ENCODE peak calls at places on chromosomes 5 and 9, in five cellular contexts. N is prostate gland, B is ovary, L is HCT116, A is endothelial cell of umbilical vein. W is an unnamed sample. For H3K36me3, the result is how much of the 10 kb centered on the place peaks cover.

GRCh38 chr5:138654281-138654867 is 79.2 kb upstream of the HSPA9 start:
- DNase-seq in N (no peak), B (no peak), L (no peak), A (peak), W (no peak)

GRCh38 chr9:89323257-89323841 is 5.0 kb downstream of the SECISBP2 start:
- DNase-seq in B (no peak), A (no peak), L (no peak), N (no peak), W (no peak)

GRCh38 chr5:81852277-81853004 is 101.5 kb upstream of the SSBP2 start:
- DNase-seq in L (peak), A (peak), N (no peak), B (peak), W (no peak)

GRCh38 chr5:16160706-16161105 is 18.9 kb downstream of the MARCHF11 start:
- DNase-seq in A (peak), L (peak), B (no peak), N (no peak), W (peak)

GRCh38 chr5:121968910-121969607 is 7.3 kb downstream of the SRFBP1 start:
- DNase-seq in L (peak), A (peak), B (no peak), N (no peak), W (no peak)

GRCh38 chr5:29263836-29264235 is 1929.7 kb upstream of the CDH6 start:
- DNase-seq in A (no peak), B (no peak), N (no peak), L (no peak), W (no peak)

GRCh38 chr5:134098690-134099089 is 15.8 kb upstream of the TCF7 start:
- DNase-seq in B (no peak), L (no peak), N (no peak), A (no peak), W (no peak)

GRCh38 chr5:168404366-168404765 is 81.9 kb upstream of the RARS1 start:
- DNase-seq in A (no peak), L (no peak), N (no peak), B (no peak), W (no peak)

GRCh38 chr5:82335807-82336206 is 57.7 kb upstream of the RPS23 start:
- DNase-seq in L (no peak), B (no peak), A (no peak), N (no peak), W (peak)

GRCh38 chr9:86075132-86075807 is 24.1 kb downstream of the GOLM1 start:
- DNase-seq in B (no peak), N (no peak), A (no peak), L (no peak), W (no peak)

GRCh38 chr9:87615547-87616148 is 110.3 kb upstream of the CTSL start:
- DNase-seq in N (no peak), A (no peak), L (no peak), B (no peak), W (no peak)

GRCh38 chr9:89477811-89478583 is 19.9 kb downstream of the SEMA4D start:
- DNase-seq in A (peak), B (peak), N (peak), L (no peak), W (peak)

GRCh38 chr5:139870677-139871076 is 75.1 kb downstream of the PSD2 start:
- DNase-seq in N (no peak), A (no peak), L (no peak), B (no peak), W (no peak)

GRCh38 chr9:78130004-78130403 is 98.4 kb upstream of the GNAQ start:
- DNase-seq in L (peak), N (no peak), B (no peak), A (peak), W (peak)

GRCh38 chr5:65854931-65855330 is 71.4 kb upstream of the ERBIN start:
- DNase-seq in N (no peak), L (no peak), B (no peak), A (no peak), W (no peak)

GRCh38 chr5:127025507-127025906 is 4.9 kb downstream of the MARCHF3 start:
- DNase-seq in A (no peak), N (no peak), L (no peak), B (no peak), W (no peak)

GRCh38 chr5:133203317-133204305 is 151.8 kb downstream of the HSPA4 start:
- DNase-seq in L (no peak), B (no peak), A (no peak), N (no peak), W (no peak)

GRCh38 chr9:13078164-13078563 is 201.3 kb downstream of the MPDZ start:
- DNase-seq in B (no peak), A (no peak), N (no peak), L (no peak), W (no peak)

GRCh38 chr5:2757563-2758311 is 6.3 kb upstream of the IRX2 start:
- DNase-seq in N (no peak), A (no peak), B (no peak), L (no peak), W (no peak)

GRCh38 chr5:74786851-74787250 is 19.8 kb downstream of the NSA2 start:
- DNase-seq in B (no peak), A (no peak), L (no peak), N (no peak), W (no peak)

GRCh38 chr5:156259618-156260017 is 67.3 kb upstream of the SGCD start:
- DNase-seq in A (no peak), N (no peak), B (no peak), L (no peak), W (no peak)

GRCh38 chr5:115432691-115433090 is 111.9 kb downstream of the FEM1C start:
- DNase-seq in N (no peak), A (no peak), B (no peak), L (no peak), W (no peak)

GRCh38 chr5:75523275-75523674 is 11.6 kb downstream of the POLK start:
- DNase-seq in N (no peak), A (no peak), B (no peak), L (no peak), W (no peak)

GRCh38 chr9:128899566-128900322 is 17.8 kb downstream of the LRRC8A start:
- DNase-seq in B (no peak), A (no peak), L (no peak), N (no peak), W (no peak)
- H3K36me3 ChIP-seq in B (under half), A (under half), L (under half), N (under half), W (under half)

GRCh38 chr5:18744990-18745590 is 1110.8 kb downstream of the TAF11L14 start:
- DNase-seq in N (no peak), B (no peak), L (no peak), A (no peak), W (no peak)
- H3K4me3 ChIP-seq in N (peak), B (peak), L (no peak), A (no peak), W (no peak)

GRCh38 chr9:111895996-111896941 is at the start of gene UGCG:
- DNase-seq in A (peak), L (peak), B (peak), N (peak), W (peak)

GRCh38 chr9:111890254-111890791 is 6.3 kb upstream of the UGCG start:
- DNase-seq in N (no peak), L (no peak), B (no peak), A (no peak), W (no peak)

GRCh38 chr9:111886983-111887718 is 9.5 kb upstream of the UGCG start:
- DNase-seq in A (no peak), N (no peak), L (no peak), B (no peak), W (no peak)

GRCh38 chr9:111896942-111897830 is 572 bp downstream of the UGCG start:
- DNase-seq in B (peak), L (no peak), A (peak), N (peak), W (peak)

GRCh38 chr9:111891910-111892499 is 4.6 kb upstream of the UGCG start:
- DNase-seq in B (no peak), N (peak), A (no peak), L (peak), W (no peak)
- TF ChIP-seq POLR2A in B (no peak), N (no peak), A (no peak), L (no peak), W (no peak)

GRCh38 chr5:171891595-171891994 is 106.0 kb downstream of the SMIM23 start:
- DNase-seq in B (no peak), N (no peak), L (no peak), A (no peak), W (no peak)
- H3K36me3 ChIP-seq in B (under half), N (under half), L (under half), A (under half), W (under half)

DNA sequence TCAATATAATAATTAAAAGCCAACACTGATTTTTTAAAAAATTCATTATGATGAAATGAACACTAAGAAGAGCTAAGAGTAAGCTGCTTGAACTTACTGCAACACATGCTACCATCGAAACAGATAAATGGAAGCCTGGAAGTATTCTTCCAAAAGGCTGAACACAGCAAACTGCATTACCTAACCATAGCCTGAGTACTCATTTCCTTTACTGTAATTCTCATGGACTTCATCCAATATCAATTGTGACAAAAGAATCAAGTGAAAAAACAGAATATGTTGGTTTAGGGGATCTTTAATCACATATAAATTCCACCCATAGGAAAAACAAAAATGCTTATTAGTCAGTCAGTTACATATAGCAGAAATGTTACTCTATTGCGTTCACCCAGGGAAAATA is 68.6 kb downstream of the DROSHA start:
- DNase-seq in L (no peak), B (no peak), N (no peak), A (peak), W (no peak)
- H3K4me3 ChIP-seq in L (no peak), B (no peak), N (no peak), A (no peak), W (no peak)

GRCh38 chr5:94620257-94620656 is 1.8 kb downstream of the SLF1 start:
- DNase-seq in N (no peak), A (no peak), B (no peak), L (no peak), W (no peak)

GRCh38 chr5:94621763-94622162 is 3.3 kb downstream of the SLF1 start:
- DNase-seq in A (no peak), L (no peak), N (no peak), B (no peak), W (no peak)

GRCh38 chr5:94618029-94618492 is 343 bp downstream of the KIAA0825 start:
- DNase-seq in A (peak), N (peak), L (peak), B (no peak), W (peak)

GRCh38 chr5:94615843-94616242 is 2.6 kb downstream of the KIAA0825 start:
- DNase-seq in L (no peak), A (no peak), B (no peak), N (no peak), W (no peak)

DNA sequence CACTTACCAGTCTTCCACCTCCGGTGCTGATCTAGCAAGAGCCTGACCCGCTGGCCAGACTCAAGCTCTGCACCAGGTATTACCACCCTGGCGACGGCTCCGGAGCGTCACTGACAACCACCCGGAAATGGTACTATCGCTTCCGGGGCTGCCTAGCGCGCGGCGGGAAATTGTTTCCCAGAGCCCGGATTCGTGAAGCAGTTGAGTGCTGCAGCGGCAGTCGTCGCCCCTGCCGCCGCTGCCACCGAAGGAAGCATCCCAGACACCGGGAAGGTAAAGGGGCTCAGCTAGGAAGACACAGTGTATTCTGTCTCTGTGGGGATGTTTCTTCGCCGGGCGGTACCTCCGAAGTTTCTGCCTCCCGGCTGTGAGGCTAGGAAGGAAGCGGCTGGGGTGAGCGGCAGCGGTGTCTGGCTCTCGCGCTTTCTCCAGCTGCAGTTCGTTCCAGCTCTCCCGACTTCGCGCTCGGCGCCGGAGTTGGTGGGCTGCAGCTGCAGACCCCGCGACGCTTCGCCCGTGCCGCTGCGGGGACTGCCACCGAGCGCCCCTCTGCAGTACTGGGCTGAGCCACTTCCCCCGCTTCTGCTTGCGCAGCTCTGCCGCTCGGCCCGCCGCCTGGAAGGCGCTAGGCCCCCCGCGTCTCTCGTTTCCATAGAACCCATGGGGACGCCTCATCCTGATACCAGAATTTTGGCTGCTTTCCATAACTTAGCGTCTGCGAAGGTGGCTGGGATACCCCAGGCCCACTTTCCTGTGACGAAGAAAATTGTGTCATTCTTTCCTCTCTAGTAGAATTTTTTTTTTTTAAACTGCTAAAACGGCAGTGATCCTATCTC is at the start of the genes KIAA0825 and SLF1:
- DNase-seq in N (peak), A (peak), B (peak), L (peak), W (peak)
- TF ChIP-seq POLR2A in N (peak), A (peak), B (no peak), L (no peak), W (no peak)

GRCh38 chr9:93287593-93287992 is 103.7 kb downstream of the WNK2 start:
- DNase-seq in L (no peak), N (no peak), B (no peak), A (no peak), W (no peak)
- H3K36me3 ChIP-seq in L (under half), N (under half), B (under half), A (under half), W (under half)